ENCODE peak calls at places on chromosomes 5 and 9, in seven cellular contexts. G is heart left ventricle; F is CD4-positive, alpha-beta memory T cell; A is AG04450; B is tibial nerve; P is sigmoid colon; T is aorta. O is an unnamed sample. For H3K27me3, the result is how much of the 10 kb centered on the place peaks cover.

GRCh38 chr9:17614929-17615328 is 36.1 kb downstream of the SH3GL2 start:
- DNase-seq in P (no peak), F (no peak), A (no peak), B (no peak), T (no peak), G (no peak), O (no peak)

GRCh38 chr9:135290566-135290965 is 189.0 kb upstream of the PPP1R26 start:
- DNase-seq in P (no peak), A (no peak), F (no peak), G (peak), T (no peak), B (no peak), O (no peak)

GRCh38 chr5:6457592-6457991 is 8.9 kb downstream of the UBE2QL1 start:
- DNase-seq in A (no peak), G (no peak), P (no peak), T (no peak), B (no peak), F (no peak), O (no peak)

GRCh38 chr5:1974081-1974480 is 91.4 kb upstream of the IRX4 start:
- DNase-seq in P (no peak), T (no peak), B (no peak), G (no peak), F (no peak), A (no peak), O (no peak)

GRCh38 chr5:1886634-1887399 is 4.1 kb upstream of the IRX4 start:
- DNase-seq in F (no peak), B (no peak), T (peak), G (peak), A (no peak), P (no peak), O (no peak)

GRCh38 chr5:170836226-170836625 is 25.6 kb upstream of the RANBP17 start:
- DNase-seq in P (no peak), F (no peak), B (no peak), T (no peak), A (no peak), G (no peak), O (no peak)

GRCh38 chr9:34227445-34227844 is 48.6 kb downstream of the UBAP1 start:
- DNase-seq in T (no peak), A (peak), F (no peak), G (no peak), P (no peak), B (no peak), O (no peak)

GRCh38 chr5:167565555-167565954 is 725.9 kb upstream of the WWC1 start:
- DNase-seq in F (no peak), B (no peak), A (no peak), P (no peak), T (no peak), G (no peak), O (no peak)

GRCh38 chr9:2385746-2386145 is 235.8 kb upstream of the VLDLR start:
- DNase-seq in B (no peak), F (no peak), G (no peak), A (no peak), T (no peak), P (no peak), O (no peak)

GRCh38 chr5:148482196-148482595 is 98.4 kb downstream of the FBXO38 start:
- DNase-seq in B (no peak), A (no peak), T (no peak), G (no peak), P (no peak), F (no peak), O (no peak)

GRCh38 chr5:32850792-32851191 is 139.7 kb downstream of the NPR3 start:
- DNase-seq in G (no peak), B (no peak), T (no peak), F (no peak), A (no peak), P (no peak), O (no peak)

GRCh38 chr5:81067406-81067805 is 107.2 kb downstream of the RASGRF2 start:
- DNase-seq in P (no peak), B (no peak), A (no peak), T (no peak), G (no peak), F (no peak), O (no peak)

GRCh38 chr9:98610196-98610595 is 98.5 kb downstream of the GABBR2 start:
- DNase-seq in T (no peak), P (no peak), F (no peak), B (no peak), A (peak), G (no peak), O (no peak)

GRCh38 chr9:27528278-27528885 is 1.2 kb downstream of the MOB3B start:
- DNase-seq in G (peak), B (peak), F (peak), P (peak), T (peak), A (no peak), O (peak)

GRCh38 chr9:129321511-129322021 is 143.5 kb upstream of the IER5L start:
- DNase-seq in T (peak), F (no peak), A (no peak), G (no peak), P (peak), B (no peak), O (no peak)

GRCh38 chr5:160919610-160920009 is 67.6 kb upstream of the ATP10B start:
- DNase-seq in P (no peak), G (no peak), T (no peak), B (no peak), F (no peak), A (no peak), O (no peak)

GRCh38 chr5:36090033-36090432 is 23.4 kb upstream of the UGT3A2 start:
- DNase-seq in F (no peak), B (no peak), P (no peak), A (no peak), G (no peak), T (no peak), O (no peak)

GRCh38 chr9:123046796-123047195 is 13.3 kb downstream of the GPR21 start:
- DNase-seq in T (no peak), P (no peak), A (no peak), B (no peak), F (no peak), G (no peak), O (no peak)

GRCh38 chr9:96009690-96010477 is 134.4 kb downstream of the ERCC6L2 start:
- DNase-seq in B (no peak), P (no peak), F (peak), A (no peak), G (no peak), T (no peak), O (no peak)

GRCh38 chr5:19739691-19740090 is 248.3 kb downstream of the CDH18 start:
- DNase-seq in G (no peak), T (no peak), P (no peak), A (no peak), F (no peak), B (peak), O (no peak)

GRCh38 chr9:4207476-4207875 is 92.4 kb downstream of the GLIS3 start:
- DNase-seq in B (no peak), P (no peak), G (no peak), T (no peak), A (no peak), F (no peak), O (no peak)

GRCh38 chr5:173498286-173498685 is 118.2 kb downstream of the BOD1 start:
- DNase-seq in A (no peak), F (no peak), G (no peak), T (no peak), B (no peak), P (no peak), O (no peak)

GRCh38 chr9:123216387-123216786 is 52.0 kb downstream of the STRBP start:
- DNase-seq in T (no peak), P (no peak), B (no peak), G (no peak), A (no peak), F (no peak), O (no peak)

GRCh38 chr5:145903113-145903512 is 30.3 kb upstream of the GRXCR2 start:
- DNase-seq in F (no peak), T (no peak), P (no peak), A (no peak), G (no peak), B (no peak), O (no peak)

GRCh38 chr9:132548971-132549649 is 33.3 kb upstream of the BARHL1 start:
- DNase-seq in P (no peak), F (no peak), T (peak), A (no peak), G (no peak), B (no peak), O (no peak)

GRCh38 chr5:150217874-150218692 is 28.2 kb downstream of the SLC6A7 start:
- DNase-seq in B (peak), F (peak), A (peak), G (peak), P (peak), T (peak), O (peak)

GRCh38 chr9:69317894-69318293 is 7.1 kb upstream of the ENTREP1 start:
- DNase-seq in F (no peak), A (no peak), P (no peak), B (no peak), G (no peak), T (no peak), O (no peak)

GRCh38 chr5:181181650-181182565 is 23.1 kb downstream of the TRIM7 start:
- DNase-seq in T (peak), P (peak), G (peak), B (no peak), F (peak), A (no peak), O (peak)

GRCh38 chr9:16866542-16866941 is 3.9 kb downstream of the BNC2 start:
- DNase-seq in G (no peak), F (no peak), T (no peak), B (no peak), A (no peak), P (no peak), O (no peak)

GRCh38 chr5:10662083-10662482 is 98.2 kb downstream of the ANKRD33B start:
- DNase-seq in T (no peak), A (no peak), B (no peak), G (no peak), P (peak), F (no peak), O (no peak)

GRCh38 chr5:160831801-160832200 is 20.2 kb downstream of the ATP10B start:
- DNase-seq in T (no peak), F (no peak), B (no peak), A (no peak), G (no peak), P (no peak), O (no peak)

GRCh38 chr9:8858250-8859161 is 1058.9 kb upstream of the DMAC1 start:
- DNase-seq in T (peak), A (no peak), G (no peak), B (no peak), F (no peak), P (no peak), O (no peak)

GRCh38 chr9:77013932-77014596 is 5.4 kb upstream of the FOXB2 start:
- DNase-seq in F (no peak), G (no peak), A (no peak), P (no peak), T (no peak), B (no peak), O (no peak)

GRCh38 chr9:109349431-109349846 is 28.6 kb upstream of the EPB41L4B start:
- DNase-seq in T (no peak), F (no peak), P (no peak), A (peak), G (no peak), B (peak), O (no peak)

GRCh38 chr5:61412344-61412743 is 80.3 kb downstream of the ZSWIM6 start:
- DNase-seq in P (no peak), T (no peak), F (no peak), A (no peak), G (no peak), B (no peak), O (no peak)

GRCh38 chr9:32581512-32582143 is 8.7 kb upstream of the NDUFB6 start:
- DNase-seq in A (peak), G (no peak), T (no peak), F (peak), B (peak), P (no peak), O (no peak)

GRCh38 chr5:177300236-177300880 is 3.2 kb downstream of the RAB24 start:
- DNase-seq in B (peak), G (peak), T (peak), A (peak), F (peak), P (peak), O (peak)

GRCh38 chr5:6328173-6328572 is 50.2 kb downstream of the MED10 start:
- DNase-seq in T (no peak), F (no peak), G (no peak), B (no peak), A (no peak), P (no peak), O (no peak)

GRCh38 chr5:53983568-53984465 is 326.6 kb downstream of the ARL15 start:
- DNase-seq in G (no peak), T (no peak), B (no peak), P (no peak), A (no peak), F (no peak), O (no peak)

GRCh38 chr5:141876628-141877477 is 1.4 kb downstream of the PCDH1 start:
- DNase-seq in A (no peak), T (peak), F (peak), P (no peak), B (no peak), G (no peak), O (no peak)
- H3K4me3 ChIP-seq in A (no peak), T (no peak), F (peak), P (peak), B (peak), G (peak), O (peak)

DNA sequence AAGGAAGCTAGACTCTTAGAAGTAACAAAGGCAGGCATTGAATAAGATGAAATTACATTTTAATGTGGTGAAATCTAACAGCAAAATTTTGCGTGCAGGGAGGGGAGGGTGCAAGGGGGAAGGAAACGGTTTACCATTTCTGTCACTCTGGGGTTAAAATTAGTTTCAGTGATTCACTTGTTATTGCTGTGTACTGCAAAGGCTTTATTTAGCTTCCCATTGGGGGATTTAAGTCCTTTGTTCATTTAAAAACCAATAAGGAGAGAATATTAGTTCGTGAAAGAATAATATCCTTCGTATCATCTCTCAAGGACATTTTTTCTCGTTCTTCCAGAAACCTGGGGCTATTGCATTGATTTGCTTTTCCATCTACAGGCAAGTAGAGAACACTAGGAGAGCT is 667.8 kb upstream of the RGMB start:
- DNase-seq in T (no peak), B (no peak), A (no peak), F (no peak), P (no peak), G (no peak), O (no peak)
- H3K27ac ChIP-seq in T (no peak), B (no peak), A (no peak), F (no peak), P (no peak), G (peak), O (no peak)

DNA sequence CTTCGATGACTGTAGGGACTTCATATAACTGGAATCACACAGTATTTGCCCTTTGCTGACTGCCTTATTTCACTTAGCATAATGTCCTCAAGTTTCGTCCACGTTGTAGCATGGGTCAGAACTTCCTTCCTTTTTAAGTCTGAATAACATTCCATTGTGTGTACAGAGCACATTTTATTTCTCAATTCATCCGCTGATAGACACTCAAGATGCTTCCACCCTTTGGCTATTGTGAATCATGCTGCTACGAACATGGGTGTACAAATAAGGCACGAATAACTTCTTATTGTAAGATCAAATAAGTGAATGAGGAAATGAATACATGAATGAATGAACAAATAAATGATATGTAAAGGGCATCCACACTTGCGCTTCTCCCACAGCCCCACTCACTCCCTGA is 13.0 kb downstream of the BARX1 start:
- DNase-seq in G (no peak), F (no peak), B (no peak), T (no peak), P (no peak), A (no peak), O (no peak)
- H3K27me3 ChIP-seq in G (half or more), F (under half), B (under half), T (under half), P (half or more), A (under half), O (under half)

GRCh38 chr9:92481029-92481633 is 1.2 kb downstream of the ASPN start:
- DNase-seq in A (no peak), B (no peak), F (no peak), G (no peak), P (no peak), T (no peak), O (no peak)
- H3K4me3 ChIP-seq in A (no peak), B (peak), F (no peak), G (peak), P (no peak), T (peak), O (no peak)

GRCh38 chr9:71761938-71762353 is 6.4 kb downstream of the CEMIP2 start:
- DNase-seq in F (no peak), A (no peak), T (no peak), B (no peak), P (no peak), G (no peak), O (peak)
- H3K27ac ChIP-seq in F (no peak), A (no peak), T (no peak), B (peak), P (no peak), G (no peak), O (no peak)

DNA sequence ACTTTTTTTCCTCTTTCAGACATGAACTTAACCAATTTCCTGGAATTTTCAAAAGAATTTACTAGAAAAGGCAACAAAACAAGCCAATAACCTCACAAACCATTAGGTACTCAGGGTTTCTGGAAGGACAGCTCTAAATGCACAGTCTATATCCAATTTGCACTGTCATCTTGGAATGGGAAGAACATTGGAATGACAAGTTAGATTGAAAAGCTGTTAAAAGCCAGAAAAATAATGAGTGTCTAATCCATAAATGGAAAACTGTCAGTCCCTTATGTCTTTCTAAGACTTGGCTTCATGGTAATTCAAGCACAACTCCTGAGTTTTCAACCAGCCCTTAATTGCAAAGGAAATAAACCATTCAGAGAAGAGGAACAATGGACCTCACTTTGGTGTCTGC is 105.8 kb upstream of the NTRK2 start:
- DNase-seq in B (no peak), P (no peak), T (no peak), G (no peak), F (no peak), A (no peak), O (no peak)
- H3K27me3 ChIP-seq in B (under half), P (under half), T (under half), G (under half), F (under half), A (under half), O (under half)

DNA sequence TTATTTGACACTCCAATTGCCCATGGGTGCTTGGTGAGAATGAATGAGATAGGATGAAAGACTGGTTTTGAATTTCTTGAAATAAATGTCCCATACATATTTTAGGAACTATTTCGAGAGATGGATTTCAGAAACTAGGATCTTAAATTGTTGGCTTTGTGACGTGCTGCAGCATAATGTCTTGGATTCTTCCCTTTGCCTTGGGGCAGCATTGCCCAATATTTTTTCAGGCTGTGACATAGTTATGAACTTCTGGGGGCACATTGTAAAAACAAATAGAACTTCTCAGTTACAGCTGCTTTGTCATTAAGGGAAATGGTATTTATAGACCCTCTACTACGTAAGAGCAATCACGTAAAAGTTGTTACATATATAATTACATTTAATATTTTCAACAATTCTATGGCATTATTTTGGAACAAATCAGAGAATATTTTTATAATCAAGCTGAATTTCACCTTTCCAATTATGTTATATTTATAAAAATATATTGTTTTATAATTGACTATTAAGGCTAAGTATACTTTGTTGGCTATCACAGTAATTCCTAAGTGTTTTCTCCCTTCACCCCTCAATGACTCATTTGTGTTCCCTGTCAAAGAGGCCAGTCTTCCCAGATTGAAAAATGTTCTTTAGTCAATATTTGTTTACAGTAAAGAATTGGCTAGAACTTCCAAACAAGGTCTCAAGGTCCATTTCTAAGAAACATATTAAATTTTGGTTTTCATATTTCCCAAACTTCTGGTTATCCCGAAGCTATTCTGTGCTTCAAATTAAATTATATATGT is 1388.3 kb upstream of the ACO1 start:
- DNase-seq in G (no peak), B (no peak), A (no peak), F (no peak), P (no peak), T (no peak), O (no peak)
- H3K4me3 ChIP-seq in G (no peak), B (no peak), A (no peak), F (no peak), P (no peak), T (no peak), O (no peak)

DNA sequence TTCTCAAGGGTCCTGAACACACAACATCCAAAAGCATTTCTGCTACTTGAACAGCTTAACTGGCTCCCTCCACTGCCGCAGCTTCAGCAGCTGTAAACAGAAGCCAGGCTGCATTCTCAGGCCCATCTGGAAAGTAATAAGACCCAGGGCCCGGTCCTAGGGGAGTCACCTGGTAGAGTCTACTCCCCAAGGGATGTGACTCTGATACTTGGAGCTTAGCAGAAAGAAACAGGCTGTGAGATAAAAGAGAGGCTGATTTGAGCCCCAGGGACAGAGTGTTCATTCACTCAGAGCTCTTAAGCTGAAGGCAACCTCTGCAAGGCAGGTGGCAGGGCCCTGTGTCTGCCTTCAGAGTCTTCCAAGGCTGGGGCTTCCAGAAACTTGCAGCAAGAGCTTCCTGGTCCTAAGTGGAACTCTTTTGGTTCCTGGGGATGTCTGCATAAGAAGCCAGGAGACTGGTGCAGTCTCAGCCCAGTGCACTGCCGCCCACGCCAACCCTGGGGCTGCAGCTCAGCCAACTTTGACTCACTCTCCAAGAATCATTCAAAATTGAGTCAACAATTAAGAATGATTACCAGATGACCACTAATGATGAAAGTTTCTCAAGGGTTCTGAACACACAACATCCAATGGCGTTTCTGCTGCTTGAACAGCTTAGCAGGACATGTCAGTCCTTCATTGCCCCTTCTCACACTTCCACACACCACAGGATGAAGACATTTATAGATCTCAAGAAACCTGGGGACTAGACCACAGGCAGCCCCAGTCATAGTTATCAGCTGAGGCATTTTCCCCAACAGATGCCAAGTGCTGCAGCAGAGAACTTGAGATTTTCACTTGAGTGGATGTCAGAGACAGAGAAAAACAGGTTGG is 356.5 kb downstream of the SPOCK1 start:
- DNase-seq in A (peak), G (peak), P (no peak), B (peak), F (no peak), T (peak), O (no peak)
- H3K27ac ChIP-seq in A (peak), G (peak), P (no peak), B (peak), F (no peak), T (peak), O (no peak)

O was measured in lung.